ENCODE peak calls at places on chromosomes 11 and 22, in seven cellular contexts. I is naive B cell; Z is stimulated activated naive B cell treated with anti-CD40 and anti-IgM and Interleukin-4, amounts not matched to agents 10 μg/mL and 1 μg/mL and 100 μg/mL, for 72 hours; N is NCI-H748 treated with DMSO at 0.1 percent for 48 hours; C is lower leg skin; H is EH; R is activated CD4-positive, CD25-positive, alpha-beta regulatory T cell treated with anti-CD3 and anti-CD28 coated beads, Interleukin-2, amount 50 U/mL, for 72 hours. X is an unnamed sample.

GRCh38 chr11:40306938-40307548 is 1152.4 kb downstream of the LRRC4C start:
- DNase-seq in N (peak; percentile 8), I (no peak), C (no peak), Z (no peak), H (peak; percentile 72), R (no peak), X (no peak)

GRCh38 chr22:41603873-41604332 is 14.3 kb upstream of the PMM1 start:
- DNase-seq in R (peak; percentile 61), Z (peak; percentile 81), H (no peak), I (peak; percentile 27), C (no peak), N (no peak), X (peak; percentile 77)

GRCh38 chr22:49023879-49024774 is 803.5 kb downstream of the BRD1 start:
- DNase-seq in Z (no peak), I (no peak), C (no peak), N (no peak), R (no peak), H (no peak), X (no peak)

GRCh38 chr11:73623651-73624050 is 22.7 kb upstream of the PLEKHB1 start:
- DNase-seq in N (no peak), I (no peak), C (no peak), R (no peak), Z (no peak), H (no peak), X (peak; percentile 65)

GRCh38 chr11:112877561-112877960 is 83.7 kb upstream of the NCAM1 start:
- DNase-seq in I (no peak), R (no peak), Z (no peak), H (no peak), N (peak; percentile 37), C (no peak), X (no peak)

GRCh38 chr11:67699521-67699920 is 25.1 kb upstream of the ALDH3B2 start:
- DNase-seq in H (peak; percentile 3), I (no peak), N (no peak), C (no peak), Z (no peak), R (no peak), X (no peak)

GRCh38 chr22:17087176-17088131 is 2.7 kb downstream of the IL17RA start:
- DNase-seq in N (no peak), I (peak; percentile 57), R (peak; percentile 36), C (no peak), H (peak; percentile 78), Z (no peak), X (peak; percentile 96)

GRCh38 chr22:39207141-39208012 is 37.4 kb downstream of the PDGFB start:
- DNase-seq in C (no peak), R (peak; percentile 20), N (peak; percentile 46), I (no peak), H (peak; percentile 61), Z (no peak), X (no peak)

GRCh38 chr11:77191429-77191822 is 63.4 kb downstream of the MYO7A start:
- DNase-seq in N (no peak), C (no peak), Z (no peak), R (no peak), H (no peak), I (no peak), X (no peak)

GRCh38 chr11:73335204-73335923 is 27.3 kb downstream of the ARHGEF17 start:
- DNase-seq in C (peak; percentile 76), R (peak; percentile 82), Z (peak; percentile 66), H (peak; percentile 91), I (peak; percentile 69), N (peak; percentile 61), X (peak; percentile 35)

GRCh38 chr22:21082248-21082647 is 36.5 kb downstream of the LRRC74B start:
- DNase-seq in Z (no peak), I (no peak), C (no peak), H (peak; percentile 17), N (no peak), R (no peak), X (no peak)

GRCh38 chr11:117547188-117547831 is 219.7 kb downstream of the CEP164 start:
- DNase-seq in I (no peak), Z (no peak), N (no peak), H (no peak), C (no peak), R (no peak), X (no peak)

GRCh38 chr11:72263363-72263762 is 19.4 kb upstream of the PHOX2A start:
- DNase-seq in N (no peak), C (no peak), Z (no peak), I (no peak), R (no peak), H (peak; percentile 71), X (no peak)

GRCh38 chr11:11416502-11416901 is 63.5 kb upstream of the CSNK2A3 start:
- DNase-seq in C (no peak), R (no peak), H (peak; percentile 77), I (no peak), N (no peak), Z (no peak), X (peak; percentile 32)

GRCh38 chr22:35045451-35045850 is 20.5 kb upstream of the ISX start:
- DNase-seq in I (no peak), N (no peak), C (no peak), H (no peak), R (no peak), Z (no peak), X (no peak)

GRCh38 chr22:26949193-26949592 is 291.8 kb downstream of the MIAT start:
- DNase-seq in C (no peak), I (no peak), Z (no peak), R (no peak), N (no peak), H (peak; percentile 42), X (no peak)

GRCh38 chr22:17319541-17319940 is 49.7 kb upstream of the CECR2 start:
- DNase-seq in Z (no peak), I (no peak), R (no peak), H (no peak), N (no peak), C (no peak), X (no peak)

GRCh38 chr11:88188251-88189030 is 13.2 kb upstream of the RAB38 start:
- DNase-seq in I (no peak), N (no peak), C (no peak), H (peak; percentile 51), R (no peak), Z (no peak), X (no peak)

GRCh38 chr11:29119691-29120328 is 897.0 kb downstream of the KCNA4 start:
- DNase-seq in N (no peak), Z (no peak), H (peak; percentile 97), C (no peak), R (no peak), I (no peak), X (no peak)

GRCh38 chr22:35451602-35452001 is 51.7 kb downstream of the MCM5 start:
- DNase-seq in C (no peak), I (no peak), Z (no peak), N (no peak), R (no peak), H (no peak), X (no peak)

GRCh38 chr11:44308923-44309482 is 936 bp downstream of the ALX4 start:
- DNase-seq in C (no peak), N (no peak), I (no peak), H (peak; percentile 62), R (no peak), Z (no peak), X (no peak)

GRCh38 chr11:107538239-107538638 is 27.3 kb downstream of the ALKBH8 start:
- DNase-seq in I (no peak), C (no peak), N (no peak), H (no peak), Z (no peak), R (no peak), X (no peak)

GRCh38 chr11:47536925-47537324 is 16.0 kb downstream of the CELF1 start:
- DNase-seq in R (no peak), C (no peak), I (no peak), H (no peak), N (no peak), Z (no peak), X (no peak)

GRCh38 chr11:116513894-116514293 is 258.9 kb downstream of the BUD13 start:
- DNase-seq in Z (no peak), C (no peak), H (peak; percentile 55), I (no peak), N (no peak), R (no peak), X (peak; percentile 37)

GRCh38 chr11:128575174-128575955 is 12.0 kb downstream of the ETS1 start:
- DNase-seq in Z (no peak), R (no peak), I (no peak), C (no peak), H (no peak), N (no peak), X (peak; percentile 91)

GRCh38 chr11:126212089-126212660 is 593 bp downstream of the FAM118B start:
- DNase-seq in Z (no peak), H (peak; percentile 25), N (no peak), I (no peak), C (no peak), R (no peak), X (no peak)

GRCh38 chr11:42066113-42066512 is 606.7 kb upstream of the LRRC4C start:
- DNase-seq in N (no peak), H (peak; percentile 33), R (no peak), Z (no peak), I (no peak), C (no peak), X (no peak)

GRCh38 chr11:107370390-107370789 is 87.2 kb downstream of the CWF19L2 start:
- DNase-seq in R (no peak), Z (no peak), H (peak; percentile 56), C (no peak), I (no peak), N (no peak), X (no peak)

GRCh38 chr11:63017306-63017974 is 1.8 kb upstream of the SLC22A8 start:
- DNase-seq in C (no peak), I (no peak), R (no peak), N (peak; percentile 11), H (peak; percentile 21), Z (no peak), X (no peak)

GRCh38 chr11:2760196-2760871 is 60.5 kb upstream of the KCNQ1OT1 start:
- DNase-seq in Z (no peak), N (no peak), I (no peak), C (no peak), H (no peak), R (peak; percentile 16), X (no peak)

GRCh38 chr11:69167916-69168691 is 12.4 kb downstream of the SMIM38 start:
- DNase-seq in Z (no peak), H (peak; percentile 42), I (no peak), R (no peak), N (no peak), C (no peak), X (no peak)

GRCh38 chr11:19891050-19891449 is 178.4 kb downstream of the NAV2 start:
- DNase-seq in N (no peak), I (no peak), H (peak; percentile 81), Z (no peak), R (no peak), C (no peak), X (no peak)

GRCh38 chr22:42562282-42562681 is 8.5 kb downstream of the SERHL2 start:
- DNase-seq in N (no peak), Z (peak; percentile 41), H (no peak), C (no peak), I (peak; percentile 37), R (no peak), X (no peak)

GRCh38 chr11:77400306-77400705 is 73.6 kb downstream of the PAK1 start:
- DNase-seq in C (no peak), N (no peak), I (no peak), H (no peak), R (no peak), Z (no peak), X (no peak)

GRCh38 chr11:45993438-45994064 is 71.1 kb downstream of the LARGE2 start:
- DNase-seq in Z (no peak), C (no peak), I (no peak), H (no peak), N (no peak), R (no peak), X (no peak)

GRCh38 chr11:95293116-95293515 is 62.1 kb upstream of the SESN3 start:
- DNase-seq in C (no peak), H (no peak), R (no peak), I (no peak), Z (no peak), N (no peak), X (no peak)

GRCh38 chr11:14420223-14420622 is 61.2 kb upstream of the RRAS2 start:
- DNase-seq in Z (no peak), I (no peak), R (no peak), H (no peak), C (no peak), N (no peak), X (no peak)

GRCh38 chr22:17152340-17152739 is 6.7 kb downstream of the HDHD5 start:
- DNase-seq in N (no peak), C (no peak), R (no peak), H (no peak), I (no peak), Z (no peak), X (no peak)